ENCODE peak calls at places on chromosome X, in four cellular contexts. V, M, H and B are unnamed samples.

GRCh38 chrX:46574941-46575381 is 1.4 kb downstream of the CHST7 start:
- DNase-seq in V (peak; percentile 41), M (peak; percentile 52), H (no peak), B (peak; percentile 37)

GRCh38 chrX:100341111-100341510 is 69.0 kb downstream of the PCDH19 start:
- DNase-seq in V (no peak), M (peak; percentile 51), H (no peak), B (no peak)

GRCh38 chrX:30153175-30153880 is 62.0 kb upstream of the MAGEB2 start:
- DNase-seq in V (no peak), M (no peak), H (no peak), B (no peak)

GRCh38 chrX:118115948-118116307 is 682 bp downstream of the KLHL13 start:
- DNase-seq in V (no peak), M (no peak), H (no peak), B (no peak)

GRCh38 chrX:25527596-25527995 is 511.8 kb upstream of the ARX start:
- DNase-seq in V (no peak), M (no peak), H (no peak), B (no peak)

GRCh38 chrX:135114392-135114791 is 5.9 kb downstream of the ETDB start:
- DNase-seq in V (no peak), M (no peak), H (no peak), B (no peak)

GRCh38 chrX:29659911-29660310 is 555.5 kb upstream of the MAGEB2 start:
- DNase-seq in V (no peak), M (no peak), H (no peak), B (no peak)

GRCh38 chrX:51461053-51462050 is 35.0 kb downstream of the NUDT11 start:
- DNase-seq in V (peak; percentile 25), M (peak; percentile 22), H (peak; percentile 7), B (peak; percentile 61)

GRCh38 chrX:11784543-11784942 is 26.5 kb downstream of the MSL3 start:
- DNase-seq in V (no peak), M (no peak), H (no peak), B (no peak)

GRCh38 chrX:140764401-140764919 is 54.9 kb downstream of the LINC00632 start:
- DNase-seq in V (peak; percentile 22), M (peak; percentile 80), H (no peak), B (peak; percentile 64)

GRCh38 chrX:13373807-13374187 is 53.9 kb upstream of the ATXN3L start:
- DNase-seq in V (no peak), M (peak; percentile 88), H (no peak), B (no peak)

GRCh38 chrX:151505796-151506195 is 57.7 kb upstream of the PASD1 start:
- DNase-seq in V (peak; percentile 4), M (peak; percentile 54), H (peak; percentile 8), B (peak; percentile 62)

GRCh38 chrX:134948333-134949241 is 42.2 kb upstream of the SMIM10 start:
- DNase-seq in V (no peak), M (peak; percentile 41), H (peak; percentile 50), B (no peak)

GRCh38 chrX:15721911-15722310 is 16.2 kb upstream of the CA5B start:
- DNase-seq in V (no peak), M (peak; percentile 38), H (no peak), B (no peak)

GRCh38 chrX:4944767-4945166 is 1231.3 kb upstream of the PRKX start:
- DNase-seq in V (no peak), M (no peak), H (no peak), B (peak; percentile 4)

GRCh38 chrX:100745806-100746537 is 14.1 kb upstream of the SYTL4 start:
- DNase-seq in V (no peak), M (no peak), H (no peak), B (no peak)

GRCh38 chrX:68937581-68937980 is 108.8 kb downstream of the EFNB1 start:
- DNase-seq in V (no peak), M (no peak), H (no peak), B (no peak)

GRCh38 chrX:28542791-28543190 is 44.5 kb upstream of the IL1RAPL1 start:
- DNase-seq in V (no peak), M (no peak), H (no peak), B (no peak)

GRCh38 chrX:69113723-69114122 is 51.5 kb downstream of the PJA1 start:
- DNase-seq in V (no peak), M (no peak), H (no peak), B (no peak)

GRCh38 chrX:14920196-14920595 is 47.0 kb downstream of the MOSPD2 start:
- DNase-seq in V (no peak), M (peak; percentile 68), H (no peak), B (no peak)

GRCh38 chrX:3518870-3519269 is 172.4 kb upstream of the MXRA5 start:
- DNase-seq in V (no peak), M (peak; percentile 95), H (peak; percentile 63), B (no peak)

GRCh38 chrX:5646818-5647217 is 581.8 kb downstream of the NLGN4X start:
- DNase-seq in V (no peak), M (no peak), H (no peak), B (no peak)

DNA sequence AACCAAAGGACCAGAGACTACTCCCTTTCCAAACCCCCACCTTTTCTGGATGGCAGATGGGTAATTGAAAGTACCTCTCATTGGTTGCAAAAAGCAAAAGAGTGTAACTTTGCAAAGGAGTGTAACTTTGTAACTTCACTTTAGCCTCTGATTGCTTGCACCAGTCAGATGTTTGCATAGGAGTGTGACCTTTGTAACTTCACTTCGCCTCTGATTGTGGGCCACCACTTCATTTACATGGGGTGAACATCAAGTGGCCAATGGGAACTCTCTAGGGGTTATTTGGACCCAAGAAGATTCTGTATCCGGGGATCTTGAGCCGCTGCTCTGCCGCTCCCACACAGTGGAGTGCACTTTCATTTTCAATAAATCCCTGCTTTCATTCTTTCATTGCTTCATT is 9.9 kb upstream of the SLC25A43 start:
- DNase-seq in V (no peak), M (no peak), H (no peak), B (no peak)
- H3K4me3 ChIP-seq in V (no peak overlapping the region), M (no peak overlapping the region), H (no peak overlapping the region), B (no peak overlapping the region)

GRCh38 chrX:153495362-153495751 is 577 bp downstream of the BGN start:
- DNase-seq in V (no peak), M (peak; percentile 70), H (no peak), B (no peak)
- TF ChIP-seq EZH2phosphoT487 in V (no peak), M (no peak), H (no peak), B (no peak)

GRCh38 chrX:154371771-154372300 is 2.6 kb downstream of the FLNA start:
- DNase-seq in V (no peak), M (no peak), H (no peak), B (no peak)
- H3K4me3 ChIP-seq in V (peak overlapping the region; percentile 32), M (peak overlapping the region; percentile 73), H (peak overlapping the region; percentile 26), B (peak overlapping the region; percentile 84)

DNA sequence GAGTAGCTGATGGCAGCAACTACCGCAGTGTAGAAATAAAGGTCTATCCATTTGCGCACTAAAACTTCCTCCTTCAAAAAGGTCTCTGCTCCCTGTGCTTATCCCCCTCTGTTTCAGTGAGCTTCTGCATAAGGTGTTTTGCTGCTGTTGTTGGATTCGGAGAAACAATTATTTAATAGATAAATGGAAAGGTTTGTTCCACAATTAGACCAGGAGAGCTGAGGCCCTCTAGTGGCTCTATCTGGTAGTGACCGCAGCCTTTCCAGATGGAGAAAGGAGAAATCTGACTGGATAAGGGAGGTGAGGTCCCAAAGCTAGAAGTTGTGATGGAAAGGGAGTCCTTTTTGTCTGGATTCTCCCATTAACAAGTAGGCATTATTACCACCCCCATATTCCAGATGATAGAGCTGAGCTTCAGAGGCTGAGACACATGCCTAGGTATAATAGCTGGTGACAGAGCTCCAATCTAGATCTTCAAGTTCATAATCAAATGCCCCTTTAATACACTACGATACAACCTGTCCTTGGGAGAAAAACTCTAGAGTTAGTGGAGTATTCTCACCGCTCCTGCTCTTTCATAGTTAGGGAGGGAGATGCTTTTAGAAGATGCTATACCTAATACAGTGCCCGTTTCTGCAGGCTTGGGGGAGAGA is 5.1 kb upstream of the GABRQ start:
- DNase-seq in V (peak; percentile 49), M (peak; percentile 49), H (peak; percentile 16), B (peak; percentile 62)
- TF ChIP-seq EZH2phosphoT487 in V (no peak), M (no peak), H (no peak), B (no peak)

GRCh38 chrX:41971346-41971745 is 48.0 kb upstream of the CASK start:
- DNase-seq in V (no peak), M (no peak), H (no peak), B (no peak)
- H3K4me3 ChIP-seq in V (no peak overlapping the region), M (no peak overlapping the region), H (no peak overlapping the region), B (no peak overlapping the region)

GRCh38 chrX:262391-262909 is 18.7 kb upstream of the PLCXD1 start:
- DNase-seq in V (no peak), M (no peak), H (no peak), B (no peak)
- TF ChIP-seq EZH2phosphoT487 in V (no peak), M (no peak), H (no peak), B (no peak)

GRCh38 chrX:115709039-115709438 is 148.1 kb downstream of the PLS3 start:
- DNase-seq in V (no peak), M (peak; percentile 22), H (no peak), B (no peak)
- H3K4me3 ChIP-seq in V (no peak overlapping the region), M (no peak overlapping the region), H (no peak overlapping the region), B (no peak overlapping the region)